ENCODE peak calls at places on chromosomes 16 and 17, in six cellular contexts. C is activated gamma-delta T cell; Q is nucleus accumbens; F is HS-5; J is stimulated activated CD8-positive, alpha-beta memory T cell treated with anti-CD3 and anti-CD28 coated beads, Interleukin-7, amount 100 ng/mL, for 24 hours; X is G401. A is an unnamed sample.

GRCh38 chr16:68324336-68324735 is 13.5 kb downstream of the PRMT7 start:
- DNase-seq in C (no peak), Q (no peak), J (no peak), F (no peak), X (no peak), A (no peak)

GRCh38 chr17:40458001-40458791 is 14.9 kb downstream of the IGFBP4 start:
- DNase-seq in J (no peak), Q (no peak), F (no peak), C (no peak), X (peak), A (no peak)

GRCh38 chr17:13671771-13672170 is 70.0 kb upstream of the HS3ST3A1 start:
- DNase-seq in X (no peak), Q (no peak), J (no peak), C (no peak), F (no peak), A (no peak)

GRCh38 chr16:3662601-3663000 is 8.1 kb downstream of the DNASE1 start:
- DNase-seq in J (no peak), X (no peak), F (no peak), Q (no peak), C (no peak), A (no peak)

GRCh38 chr16:78523212-78523995 is 423.9 kb downstream of the WWOX start:
- DNase-seq in C (no peak), X (no peak), F (no peak), Q (no peak), J (no peak), A (no peak)

GRCh38 chr16:69494993-69495392 is 70.6 kb downstream of the CYB5B start:
- DNase-seq in C (no peak), F (no peak), X (peak), J (no peak), Q (no peak), A (no peak)

GRCh38 chr16:81716478-81717210 is 62.4 kb upstream of the PLCG2 start:
- DNase-seq in X (no peak), J (no peak), F (no peak), Q (no peak), C (no peak), A (no peak)

GRCh38 chr16:2237552-2238395 is 1.5 kb downstream of the DNASE1L2 start:
- DNase-seq in F (no peak), Q (no peak), J (no peak), C (no peak), X (no peak), A (no peak)

GRCh38 chr17:71632328-71632727 is 488.5 kb upstream of the SOX9 start:
- DNase-seq in Q (no peak), C (no peak), J (no peak), X (no peak), F (peak), A (no peak)

GRCh38 chr16:11636172-11636721 is 32.0 kb upstream of the SNN start:
- DNase-seq in X (no peak), C (no peak), Q (no peak), J (no peak), F (no peak), A (no peak)

GRCh38 chr17:47423406-47424295 is 99.9 kb downstream of the EFCAB13 start:
- DNase-seq in Q (no peak), X (no peak), F (no peak), J (no peak), C (no peak), A (no peak)

GRCh38 chr17:35930211-35931065 is at the start of gene RDM1:
- DNase-seq in F (no peak), X (peak), Q (peak), J (peak), C (peak), A (peak)

GRCh38 chr17:49991409-49991808 is 3.6 kb downstream of the DLX3 start:
- DNase-seq in F (no peak), J (no peak), X (no peak), C (no peak), Q (no peak), A (no peak)

GRCh38 chr16:67150058-67150832 is 553 bp downstream of the B3GNT9 start:
- DNase-seq in Q (no peak), F (no peak), C (no peak), X (no peak), J (no peak), A (no peak)

GRCh38 chr16:61836804-61837398 is 199.3 kb downstream of the CDH8 start:
- DNase-seq in J (no peak), X (no peak), F (no peak), Q (no peak), C (no peak), A (peak)

GRCh38 chr16:46721885-46722284 is 26.3 kb downstream of the MYLK3 start:
- DNase-seq in X (no peak), J (no peak), Q (no peak), C (no peak), F (no peak), A (no peak)

GRCh38 chr17:30388321-30389179 is 9.8 kb downstream of the CPD start:
- DNase-seq in J (no peak), C (no peak), Q (no peak), X (no peak), F (no peak), A (no peak)

GRCh38 chr16:15031179-15031578 is 24.7 kb downstream of the NTAN1 start:
- DNase-seq in X (no peak), C (no peak), Q (no peak), J (no peak), F (no peak), A (no peak)

GRCh38 chr17:1715803-1716075 is 5.6 kb upstream of the TLCD2 start:
- DNase-seq in F (no peak), X (no peak), J (no peak), C (no peak), Q (no peak), A (no peak)

GRCh38 chr16:84344781-84345180 is 23.6 kb upstream of the ATP2C2 start:
- DNase-seq in C (no peak), F (no peak), X (no peak), J (no peak), Q (no peak), A (no peak)

GRCh38 chr17:45408611-45409421 is 23.9 kb downstream of the ARHGAP27 start:
- DNase-seq in Q (no peak), C (no peak), X (no peak), F (no peak), J (no peak), A (no peak)

GRCh38 chr16:27450836-27451341 is 48.9 kb downstream of the IL21R start:
- DNase-seq in Q (no peak), F (no peak), J (no peak), C (no peak), X (no peak), A (no peak)

GRCh38 chr16:71515026-71515425 is 11.2 kb upstream of the CHST4 start:
- DNase-seq in F (no peak), J (no peak), C (no peak), Q (no peak), X (no peak), A (no peak)

GRCh38 chr16:77877712-77878111 is 89.3 kb downstream of the VAT1L start:
- DNase-seq in Q (no peak), X (no peak), J (no peak), C (no peak), F (peak), A (no peak)

GRCh38 chr16:3781421-3781820 is 64.1 kb upstream of the TRAP1 start:
- DNase-seq in X (no peak), C (no peak), F (no peak), Q (no peak), J (no peak), A (no peak)

GRCh38 chr16:35686595-35686994 is 2227.2 kb downstream of the TP53TG3F start:
- DNase-seq in C (no peak), J (no peak), Q (no peak), F (no peak), X (no peak), A (no peak)

GRCh38 chr16:84618428-84619102 is 687 bp upstream of the COTL1 start:
- DNase-seq in X (peak), Q (no peak), C (no peak), F (peak), J (no peak), A (no peak)

GRCh38 chr17:10061131-10061581 is 137.2 kb downstream of the GAS7 start:
- DNase-seq in J (no peak), C (no peak), F (no peak), Q (no peak), X (no peak), A (no peak)

GRCh38 chr17:787641-788221 is 5.6 kb downstream of the MRM3 start:
- DNase-seq in Q (no peak), J (no peak), X (no peak), F (no peak), C (no peak), A (no peak)

GRCh38 chr17:41639492-41640473 is 15.4 kb upstream of the KRT17 start:
- DNase-seq in X (no peak), F (no peak), Q (no peak), C (no peak), J (no peak), A (no peak)

GRCh38 chr17:13287226-13287625 is 269.4 kb upstream of the ELAC2 start:
- DNase-seq in J (no peak), C (no peak), Q (no peak), X (no peak), F (no peak), A (no peak)

A was measured in Ammon's horn.